ENCODE peak calls at places on chromosomes 2 and 18, in six cellular contexts. N, T, Q, S, O and L are unnamed samples.

GRCh38 chr18:51622676-51623075 is 425.2 kb upstream of the MEX3C start:
- DNase-seq in N (no peak), T (no peak), Q (no peak), S (no peak), O (no peak), L (no peak)

GRCh38 chr2:125259441-125259840 is 1234.4 kb downstream of the CNTNAP5 start:
- DNase-seq in N (no peak), T (no peak), Q (no peak), S (peak; percentile 25), O (no peak), L (no peak)

GRCh38 chr2:39947294-39948015 is 168.4 kb upstream of the THUMPD2 start:
- DNase-seq in N (no peak), T (no peak), Q (no peak), S (no peak), O (no peak), L (no peak)

GRCh38 chr2:33215299-33215698 is 261.1 kb upstream of the RASGRP3 start:
- DNase-seq in N (peak; percentile 50), T (no peak), Q (peak; percentile 59), S (no peak), O (peak; percentile 31), L (no peak)

GRCh38 chr2:220104871-220105351 is 477.5 kb downstream of the SLC4A3 start:
- DNase-seq in N (no peak), T (no peak), Q (no peak), S (no peak), O (peak; percentile 27), L (peak; percentile 32)

GRCh38 chr18:3830604-3831003 is 380.6 kb downstream of the TGIF1 start:
- DNase-seq in N (no peak), T (no peak), Q (no peak), S (no peak), O (no peak), L (no peak)

GRCh38 chr2:71937401-71937800 is 210.3 kb downstream of the CYP26B1 start:
- DNase-seq in N (no peak), T (no peak), Q (no peak), S (no peak), O (no peak), L (no peak)

GRCh38 chr2:225103737-225104141 is 61.5 kb upstream of the DOCK10 start:
- DNase-seq in N (no peak), T (no peak), Q (no peak), S (no peak), O (no peak), L (no peak)

GRCh38 chr18:12904012-12904516 is 20.0 kb upstream of the PTPN2 start:
- DNase-seq in N (no peak), T (no peak), Q (no peak), S (no peak), O (peak; percentile 57), L (no peak)

GRCh38 chr18:63137999-63138448 is 181.5 kb downstream of the BCL2 start:
- DNase-seq in N (no peak), T (no peak), Q (no peak), S (peak; percentile 81), O (no peak), L (no peak)

GRCh38 chr2:127611076-127611925 is 34.7 kb upstream of the GPR17 start:
- DNase-seq in N (no peak), T (no peak), Q (no peak), S (no peak), O (no peak), L (no peak)

GRCh38 chr18:63963610-63964256 is 6.1 kb upstream of the SERPINB8 start:
- DNase-seq in N (no peak), T (peak; percentile 55), Q (peak; percentile 53), S (peak; percentile 71), O (no peak), L (peak; percentile 39)

GRCh38 chr2:70992945-70993688 is 1.6 kb downstream of the TEX261 start:
- DNase-seq in N (no peak), T (no peak), Q (no peak), S (no peak), O (peak; percentile 9), L (no peak)

GRCh38 chr2:239313251-239313650 is 87.6 kb downstream of the HDAC4 start:
- DNase-seq in N (no peak), T (no peak), Q (peak; percentile 5), S (no peak), O (peak; percentile 29), L (no peak)

GRCh38 chr2:203037026-203037425 is 22.4 kb downstream of the NBEAL1 start:
- DNase-seq in N (no peak), T (no peak), Q (no peak), S (no peak), O (no peak), L (no peak)

GRCh38 chr18:57806201-57806890 is 3.2 kb upstream of the ATP8B1 start:
- DNase-seq in N (no peak), T (no peak), Q (no peak), S (no peak), O (no peak), L (no peak)

GRCh38 chr18:30712383-30712782 is 330.2 kb downstream of the DSC3 start:
- DNase-seq in N (no peak), T (no peak), Q (no peak), S (peak; percentile 51), O (no peak), L (no peak)

GRCh38 chr18:44231936-44232335 is 448.8 kb upstream of the SETBP1 start:
- DNase-seq in N (no peak), T (no peak), Q (no peak), S (no peak), O (no peak), L (no peak)

GRCh38 chr2:47735912-47736311 is 47.0 kb upstream of the MSH6 start:
- DNase-seq in N (no peak), T (no peak), Q (no peak), S (peak; percentile 46), O (no peak), L (no peak)

GRCh38 chr2:65317841-65318240 is 90.2 kb downstream of the ACTR2 start:
- DNase-seq in N (no peak), T (no peak), Q (no peak), S (no peak), O (no peak), L (no peak)

GRCh38 chr2:127413782-127414743 is 4.2 kb upstream of the PROC start:
- DNase-seq in N (no peak), T (peak; percentile 73), Q (no peak), S (no peak), O (no peak), L (no peak)

GRCh38 chr2:228447266-228447915 is 265.9 kb upstream of the SPHKAP start:
- DNase-seq in N (no peak), T (no peak), Q (no peak), S (no peak), O (no peak), L (no peak)

GRCh38 chr2:218806346-218806978 is 24.5 kb downstream of the CYP27A1 start:
- DNase-seq in N (peak; percentile 77), T (peak; percentile 91), Q (peak; percentile 90), S (peak; percentile 75), O (peak; percentile 76), L (peak; percentile 77)

GRCh38 chr2:38092196-38092902 is 16.4 kb upstream of the CYP1B1 start:
- DNase-seq in N (no peak), T (no peak), Q (peak; percentile 84), S (no peak), O (no peak), L (no peak)

GRCh38 chr2:240586919-240587800 is 626 bp downstream of the CAPN10 start:
- DNase-seq in N (no peak), T (peak; percentile 58), Q (peak; percentile 37), S (peak; percentile 66), O (no peak), L (peak; percentile 33)

GRCh38 chr2:260507-261161 is 3.2 kb downstream of the SH3YL1 start:
- DNase-seq in N (no peak), T (peak; percentile 99), Q (no peak), S (no peak), O (no peak), L (no peak)

GRCh38 chr2:197804758-197805597 is 585 bp downstream of the PLCL1 start:
- DNase-seq in N (no peak), T (no peak), Q (peak; percentile 33), S (peak; percentile 24), O (peak; percentile 47), L (peak; percentile 44)

GRCh38 chr2:104870249-104870816 is 16.4 kb downstream of the POU3F3 start:
- DNase-seq in N (no peak), T (no peak), Q (no peak), S (no peak), O (no peak), L (no peak)
- TF ChIP-seq CTCF in N (no peak), T (no peak), Q (no peak), S (no peak), O (no peak), L (no peak)

DNA sequence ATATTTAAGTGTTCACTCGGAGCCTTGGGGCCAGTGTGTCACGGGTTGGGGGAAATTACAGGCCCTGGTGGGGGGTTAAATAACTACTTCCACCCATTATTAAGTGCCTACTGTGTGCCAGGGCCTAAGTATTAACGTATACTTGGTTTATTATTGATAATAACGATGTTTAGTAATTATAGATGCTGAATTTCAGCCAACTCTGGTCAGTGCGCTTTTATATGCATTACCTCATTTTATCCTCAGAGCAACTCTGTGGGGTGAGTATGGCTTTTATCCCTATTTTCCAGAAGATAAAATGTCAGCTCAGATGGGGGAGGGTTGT is 848 bp upstream of the RAB11FIP5 start:
- DNase-seq in N (no peak), T (no peak), Q (no peak), S (no peak), O (no peak), L (no peak)
- TF ChIP-seq CTCF in N (no peak), T (no peak), Q (no peak), S (no peak), O (no peak), L (no peak)

GRCh38 chr2:211089127-211089526 is 532.7 kb downstream of the CPS1 start:
- DNase-seq in N (no peak), T (no peak), Q (no peak), S (no peak), O (no peak), L (no peak)

DNA sequence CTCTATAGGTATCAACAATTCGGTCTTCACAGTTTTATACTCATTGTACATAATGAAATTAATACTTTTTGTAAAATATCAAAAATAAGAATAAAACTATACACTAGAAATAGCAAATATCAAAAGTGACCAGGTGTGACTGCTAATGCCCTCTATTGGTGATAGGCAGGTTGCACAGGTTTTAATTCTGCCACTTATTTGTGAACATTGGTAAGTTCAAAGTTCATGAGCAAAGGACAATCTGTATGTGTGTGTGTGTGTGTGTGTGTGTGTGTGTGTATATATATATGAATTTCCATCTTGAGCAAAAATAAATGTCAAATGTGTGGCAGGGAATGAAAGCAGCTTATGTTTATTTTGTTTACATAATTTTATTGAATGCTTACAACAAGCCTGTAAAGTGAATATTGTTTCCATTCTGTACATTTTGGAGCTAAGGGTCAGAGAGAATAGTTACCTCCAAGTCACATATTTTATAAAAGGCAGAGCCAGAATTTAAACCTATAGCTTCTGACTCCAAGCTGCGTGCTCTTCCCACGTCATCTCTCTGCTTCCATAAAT is 537.4 kb downstream of the CPS1 start:
- DNase-seq in N (no peak), T (peak; percentile 62), Q (no peak), S (peak; percentile 23), O (no peak), L (no peak)
- TF ChIP-seq CTCF in N (no peak), T (peak; percentile 61), Q (no peak), S (peak; percentile 44), O (no peak), L (peak; percentile 47)

GRCh38 chr2:16525265-16525887 is 140.3 kb downstream of the CYRIA start:
- DNase-seq in N (no peak), T (peak; percentile 49), Q (peak; percentile 36), S (peak; percentile 36), O (no peak), L (peak; percentile 30)
- TF ChIP-seq CTCF in N (no peak), T (peak; percentile 81), Q (peak; percentile 8), S (peak; percentile 58), O (no peak), L (peak; percentile 34)